ENCODE peak calls at places on chromosomes 6 and 20, in eight cellular contexts. T, J, F, M, A, S, C and V are unnamed samples.

GRCh38 chr6:35581633-35582032 is 68.9 kb upstream of the TULP1 start:
- DNase-seq in T (no peak), J (no peak), F (peak; percentile 63), M (no peak), A (no peak), S (no peak), C (no peak), V (peak; percentile 87)

GRCh38 chr20:61023612-61024011 is 228.4 kb upstream of the CDH4 start:
- DNase-seq in T (no peak), J (no peak), F (no peak), M (no peak), A (no peak), S (no peak), C (no peak), V (no peak)

GRCh38 chr6:41578714-41579610 is 32.8 kb downstream of the FOXP4 start:
- DNase-seq in T (no peak), J (no peak), F (peak; percentile 16), M (no peak), A (peak; percentile 75), S (no peak), C (no peak), V (peak; percentile 95)

GRCh38 chr6:161749576-161749975 is 475.7 kb upstream of the AGPAT4 start:
- DNase-seq in T (no peak), J (no peak), F (no peak), M (no peak), A (no peak), S (no peak), C (no peak), V (no peak)

GRCh38 chr6:70210462-70210861 is 92.4 kb downstream of the COL9A1 start:
- DNase-seq in T (no peak), J (no peak), F (no peak), M (no peak), A (no peak), S (no peak), C (no peak), V (peak; percentile 2)

GRCh38 chr6:36235309-36235708 is 34.6 kb upstream of the PNPLA1 start:
- DNase-seq in T (peak; percentile 59), J (no peak), F (no peak), M (no peak), A (peak; percentile 65), S (no peak), C (no peak), V (no peak)

GRCh38 chr6:90295854-90296345 is 743 bp downstream of the BACH2 start:
- DNase-seq in T (peak; percentile 52), J (peak; percentile 34), F (peak; percentile 79), M (no peak), A (no peak), S (peak; percentile 61), C (peak; percentile 90), V (peak; percentile 60)

GRCh38 chr6:27426045-27426620 is 37.6 kb downstream of the ZNF391 start:
- DNase-seq in T (no peak), J (no peak), F (no peak), M (no peak), A (peak; percentile 33), S (no peak), C (no peak), V (no peak)

GRCh38 chr6:27138837-27139752 is 108.4 kb upstream of the PRSS16 start:
- DNase-seq in T (peak; percentile 39), J (peak; percentile 93), F (peak; percentile 57), M (peak; percentile 91), A (peak; percentile 87), S (peak; percentile 31), C (peak; percentile 89), V (peak; percentile 32)

GRCh38 chr20:973785-974194 is 28.3 kb downstream of the RSPO4 start:
- DNase-seq in T (peak; percentile 22), J (no peak), F (no peak), M (no peak), A (peak; percentile 52), S (no peak), C (no peak), V (peak; percentile 67)

GRCh38 chr20:4817230-4817671 is 95.5 kb downstream of the PRND start:
- DNase-seq in T (no peak), J (no peak), F (no peak), M (no peak), A (no peak), S (no peak), C (no peak), V (no peak)

GRCh38 chr20:4815618-4816017 is 93.9 kb downstream of the PRND start:
- DNase-seq in T (no peak), J (peak; percentile 35), F (no peak), M (no peak), A (no peak), S (no peak), C (no peak), V (no peak)

GRCh38 chr20:4819901-4820300 is 98.2 kb downstream of the PRND start:
- DNase-seq in T (no peak), J (no peak), F (no peak), M (no peak), A (no peak), S (no peak), C (no peak), V (no peak)

GRCh38 chr20:4821590-4821989 is 99.9 kb downstream of the PRND start:
- DNase-seq in T (no peak), J (no peak), F (no peak), M (no peak), A (no peak), S (no peak), C (no peak), V (no peak)

DNA sequence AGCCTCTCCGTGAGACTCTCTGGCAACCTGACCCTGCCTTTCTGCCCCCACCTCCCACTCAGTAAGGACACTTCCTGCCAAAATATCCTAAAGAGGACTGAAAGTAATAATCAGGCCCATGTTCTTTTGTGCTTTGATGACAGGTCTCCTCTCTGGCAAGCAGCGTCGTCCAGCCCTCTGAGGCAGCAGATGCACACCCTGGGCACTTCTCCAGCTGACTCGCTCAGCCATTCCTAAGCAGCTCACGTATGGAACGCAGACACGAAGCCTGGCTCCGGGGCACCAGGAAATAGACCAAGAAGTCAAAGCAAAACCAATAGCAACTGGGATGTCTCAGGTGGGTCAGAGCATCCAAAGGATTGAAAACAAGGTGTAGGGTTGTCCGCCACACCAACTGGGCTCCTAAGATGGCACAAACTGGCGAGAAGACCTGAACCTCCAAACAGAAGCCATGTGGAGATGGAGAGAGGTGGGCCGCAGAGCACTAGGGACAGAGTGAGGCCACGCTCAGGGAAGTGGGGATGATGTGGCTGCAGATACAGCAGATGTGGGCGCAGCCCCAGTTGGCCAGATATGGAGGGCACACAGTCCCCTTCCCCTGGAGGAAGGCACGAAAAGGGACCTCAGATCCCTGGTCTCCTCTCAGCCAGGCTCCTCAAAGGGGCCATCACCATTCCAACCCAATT is 99.3 kb downstream of the PRND start:
- DNase-seq in T (no peak), J (no peak), F (peak; percentile 77), M (no peak), A (no peak), S (no peak), C (no peak), V (peak; percentile 36)
- H3K4me3 ChIP-seq in T (no peak overlapping the region), J (no peak overlapping the region), F (peak overlapping the region; percentile 4), M (no peak overlapping the region), A (no peak overlapping the region), S (no peak overlapping the region), C (peak overlapping the region; percentile 93), V (no peak overlapping the region)

DNA sequence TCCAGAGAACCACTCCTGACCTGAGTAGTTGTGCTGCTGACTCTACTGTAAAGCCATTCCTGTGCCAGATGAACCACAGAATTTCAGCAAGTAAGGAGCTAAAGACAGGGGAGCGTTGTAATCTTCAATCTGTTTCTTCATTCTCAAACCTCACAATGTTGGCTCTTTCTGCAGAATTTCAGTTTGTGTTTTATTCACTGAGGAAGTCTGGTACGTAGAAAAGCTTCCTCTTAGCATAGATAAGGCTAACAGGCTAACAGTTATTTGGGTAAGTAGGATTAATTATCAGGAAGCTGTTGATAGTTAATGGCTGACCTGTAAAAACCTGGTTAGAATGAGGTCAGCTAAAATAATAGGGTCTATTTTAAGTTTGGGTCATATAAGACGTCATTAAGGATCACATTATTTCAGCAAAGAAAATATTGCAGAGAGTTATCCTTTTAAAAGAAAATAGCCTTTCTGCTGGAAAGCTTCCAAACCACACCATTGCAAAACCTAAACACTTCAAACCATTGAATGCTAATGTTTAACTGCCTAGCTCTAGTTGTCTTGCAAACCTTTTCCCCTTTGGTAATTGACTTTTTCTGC is 14.1 kb upstream of the TENT5A start:
- DNase-seq in T (no peak), J (no peak), F (peak; percentile 97), M (no peak), A (no peak), S (no peak), C (no peak), V (peak; percentile 98)
- H3K4me3 ChIP-seq in T (peak overlapping the region; percentile 9), J (no peak overlapping the region), F (no peak overlapping the region), M (no peak overlapping the region), A (no peak overlapping the region), S (no peak overlapping the region), C (no peak overlapping the region), V (no peak overlapping the region)

DNA sequence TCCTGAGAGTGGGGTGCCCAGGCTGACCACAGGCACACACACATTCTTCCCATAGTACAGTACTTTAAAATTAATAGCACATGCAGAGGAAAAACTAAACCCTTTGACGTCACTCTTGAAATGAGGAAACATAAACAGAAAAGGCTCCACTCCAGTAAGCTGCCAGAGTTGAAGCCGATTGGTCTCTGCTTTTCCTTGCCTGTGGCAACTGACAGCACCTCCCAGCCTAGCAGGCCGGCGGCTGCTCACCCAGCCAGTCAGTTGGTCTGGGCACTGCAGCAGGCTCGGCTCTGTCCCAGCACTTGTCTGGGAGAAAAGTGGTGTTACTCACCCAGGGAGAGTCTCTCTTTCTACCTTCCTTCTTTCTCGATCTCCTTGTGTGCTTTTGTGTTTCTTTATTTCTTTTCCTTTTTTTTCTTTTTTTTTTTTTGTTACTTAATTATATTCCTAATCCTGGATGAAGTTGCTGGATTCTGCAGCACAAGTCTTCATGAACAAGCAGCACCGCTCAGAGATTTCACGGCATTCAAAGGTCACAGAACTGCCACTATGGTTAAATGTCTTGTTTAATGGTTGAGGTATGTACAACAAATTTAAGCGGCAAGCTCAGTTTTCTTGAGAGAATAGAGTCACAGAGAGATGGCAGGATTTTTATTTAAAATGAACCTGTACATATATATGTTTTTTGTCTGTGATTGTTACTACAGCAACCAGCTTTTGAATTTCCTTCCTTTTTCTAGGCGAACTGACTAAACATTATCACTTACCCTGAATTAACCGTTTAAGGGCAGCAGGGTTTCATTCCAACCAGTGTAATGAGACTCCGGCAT is at the start of gene PDE7B:
- DNase-seq in T (peak; percentile 78), J (peak; percentile 22), F (peak; percentile 98), M (peak; percentile 36), A (peak; percentile 81), S (peak; percentile 75), C (peak; percentile 89), V (peak; percentile 99)
- H3K4me3 ChIP-seq in T (peak within 1 kb of the TSS; percentile 35), J (no peak within 1 kb of the TSS), F (peak within 1 kb of the TSS; percentile 63), M (no peak within 1 kb of the TSS), A (peak within 1 kb of the TSS; percentile 17), S (peak within 1 kb of the TSS; percentile 67), C (peak within 1 kb of the TSS; percentile 60), V (peak within 1 kb of the TSS; percentile 58)

GRCh38 chr20:32285621-32286334 is 8.3 kb downstream of the KIF3B start:
- DNase-seq in T (no peak), J (peak; percentile 74), F (peak; percentile 36), M (no peak), A (peak; percentile 89), S (no peak), C (no peak), V (peak; percentile 60)
- H3K4me3 ChIP-seq in T (no peak overlapping the region), J (peak overlapping the region; percentile 36), F (no peak overlapping the region), M (no peak overlapping the region), A (no peak overlapping the region), S (peak overlapping the region; percentile 28), C (peak overlapping the region; percentile 35), V (no peak overlapping the region)